ENCODE peak calls at places on chromosomes 16 and 17, in nine cellular contexts. R is tibial artery; V is CD8-positive, alpha-beta T cell; O is heart left ventricle; D is neural progenitor cell; C is HepG2; E is colonic mucosa; P is IMR-90; N is stomach. Y is an unnamed sample. For H3K4me1 and H3K27me3, the result is how much of the 10 kb centered on the place peaks cover.

GRCh38 chr16:4913130-4913773 is 23.7 kb downstream of the PPL start:
- DNase-seq in R (no peak), V (no peak), O (no peak), D (peak), C (no peak), E (no peak), P (no peak), N (no peak), Y (no peak)

GRCh38 chr16:75238132-75238852 is 13.1 kb downstream of the BCAR1 start:
- DNase-seq in R (peak), V (no peak), O (peak), D (peak), C (peak), E (peak), P (peak), N (peak), Y (peak)

GRCh38 chr16:46817961-46818360 is 13.0 kb downstream of the C16orf87 start:
- DNase-seq in R (no peak), V (no peak), O (no peak), D (no peak), C (no peak), E (no peak), P (peak), N (no peak), Y (no peak)

GRCh38 chr16:82108101-82108500 is 61.9 kb downstream of the MPHOSPH6 start:
- DNase-seq in R (no peak), V (no peak), O (no peak), D (no peak), C (no peak), E (no peak), P (no peak), N (no peak), Y (no peak)

GRCh38 chr16:7399296-7399695 is 66.7 kb downstream of the RBFOX1 start:
- DNase-seq in R (no peak), V (no peak), O (no peak), D (no peak), C (no peak), E (no peak), P (no peak), N (no peak), Y (no peak)

GRCh38 chr17:18040287-18040858 is 1.2 kb downstream of the GID4 start:
- DNase-seq in R (no peak), V (no peak), O (no peak), D (peak), C (no peak), E (no peak), P (no peak), N (no peak), Y (no peak)

GRCh38 chr16:47463771-47464624 is 2.9 kb downstream of the PHKB start:
- DNase-seq in R (no peak), V (no peak), O (no peak), D (peak), C (no peak), E (no peak), P (no peak), N (no peak), Y (no peak)

GRCh38 chr17:43043306-43043705 is 18.3 kb downstream of the RND2 start:
- DNase-seq in R (no peak), V (no peak), O (no peak), D (no peak), C (no peak), E (no peak), P (peak), N (no peak), Y (no peak)

GRCh38 chr16:10552998-10553491 is 27.4 kb downstream of the EMP2 start:
- DNase-seq in R (peak), V (peak), O (peak), D (peak), C (no peak), E (peak), P (no peak), N (peak), Y (no peak)

GRCh38 chr17:607341-608060 is 107.1 kb downstream of the VPS53 start:
- DNase-seq in R (no peak), V (no peak), O (no peak), D (no peak), C (no peak), E (no peak), P (peak), N (no peak), Y (no peak)

GRCh38 chr16:30491229-30491628 is 18.7 kb downstream of the ITGAL start:
- DNase-seq in R (no peak), V (no peak), O (no peak), D (no peak), C (no peak), E (no peak), P (no peak), N (no peak), Y (no peak)

GRCh38 chr16:48232459-48233040 is 11.6 kb upstream of the LONP2 start:
- DNase-seq in R (no peak), V (no peak), O (no peak), D (no peak), C (no peak), E (no peak), P (peak), N (no peak), Y (no peak)

GRCh38 chr17:43720311-43721060 is 38.1 kb downstream of the SOST start:
- DNase-seq in R (peak), V (peak), O (peak), D (peak), C (peak), E (peak), P (peak), N (peak), Y (peak)

GRCh38 chr16:74813109-74813641 is 38.6 kb upstream of the FA2H start:
- DNase-seq in R (peak), V (peak), O (peak), D (peak), C (peak), E (peak), P (peak), N (peak), Y (peak)

GRCh38 chr16:793414-793813 is 5.0 kb downstream of the CHTF18 start:
- DNase-seq in R (no peak), V (no peak), O (no peak), D (no peak), C (no peak), E (no peak), P (no peak), N (no peak), Y (no peak)

GRCh38 chr17:12627177-12627629 is 38.5 kb upstream of the MYOCD start:
- DNase-seq in R (peak), V (no peak), O (no peak), D (no peak), C (peak), E (no peak), P (peak), N (peak), Y (peak)

GRCh38 chr17:75639327-75639726 is 6.1 kb downstream of the SMIM5 start:
- DNase-seq in R (no peak), V (no peak), O (no peak), D (no peak), C (no peak), E (no peak), P (no peak), N (no peak), Y (no peak)

GRCh38 chr16:4288148-4288921 is 15.5 kb upstream of the TFAP4 start:
- DNase-seq in R (peak), V (peak), O (peak), D (peak), C (peak), E (peak), P (peak), N (peak), Y (peak)

GRCh38 chr16:31134091-31134571 is 1.4 kb downstream of the PRSS8 start:
- DNase-seq in R (no peak), V (no peak), O (no peak), D (no peak), C (no peak), E (peak), P (peak), N (no peak), Y (no peak)

GRCh38 chr16:77584205-77584859 is 138.0 kb upstream of the NUDT7 start:
- DNase-seq in R (no peak), V (peak), O (peak), D (peak), C (peak), E (peak), P (peak), N (peak), Y (peak)

GRCh38 chr16:47599512-47599911 is 138.4 kb downstream of the PHKB start:
- DNase-seq in R (no peak), V (no peak), O (no peak), D (no peak), C (no peak), E (no peak), P (no peak), N (no peak), Y (no peak)

GRCh38 chr17:21286066-21286770 is 1.7 kb downstream of the MAP2K3 start:
- DNase-seq in R (peak), V (no peak), O (peak), D (peak), C (peak), E (peak), P (peak), N (peak), Y (peak)

GRCh38 chr16:28202147-28202746 is 9.5 kb downstream of the XPO6 start:
- DNase-seq in R (no peak), V (no peak), O (no peak), D (no peak), C (no peak), E (no peak), P (no peak), N (no peak), Y (no peak)

GRCh38 chr17:55426851-55427586 is 5.4 kb upstream of the MMD start:
- DNase-seq in R (no peak), V (no peak), O (no peak), D (no peak), C (no peak), E (no peak), P (peak), N (no peak), Y (no peak)

GRCh38 chr17:37527249-37527851 is 37.7 kb downstream of the DUSP14 start:
- DNase-seq in R (no peak), V (no peak), O (no peak), D (peak), C (peak), E (peak), P (peak), N (no peak), Y (peak)

GRCh38 chr17:2708585-2709172 is 2.9 kb downstream of the CLUH start:
- DNase-seq in R (no peak), V (no peak), O (no peak), D (no peak), C (no peak), E (no peak), P (no peak), N (no peak), Y (no peak)

GRCh38 chr17:35046245-35046644 is 17.3 kb downstream of the RFFL start:
- DNase-seq in R (no peak), V (no peak), O (no peak), D (no peak), C (no peak), E (no peak), P (no peak), N (no peak), Y (no peak)

GRCh38 chr16:17101646-17102045 is 369.1 kb downstream of the XYLT1 start:
- DNase-seq in R (no peak), V (no peak), O (no peak), D (peak), C (no peak), E (no peak), P (peak), N (no peak), Y (no peak)

GRCh38 chr17:15482476-15482875 is 15.1 kb upstream of the CDRT4 start:
- DNase-seq in R (no peak), V (no peak), O (no peak), D (no peak), C (no peak), E (no peak), P (no peak), N (no peak), Y (no peak)

GRCh38 chr17:75590314-75590761 is 2.7 kb downstream of the MYO15B start:
- DNase-seq in R (no peak), V (no peak), O (no peak), D (no peak), C (no peak), E (no peak), P (no peak), N (no peak), Y (no peak)

GRCh38 chr16:89495121-89495520 is 4.8 kb upstream of the ANKRD11 start:
- DNase-seq in R (no peak), V (no peak), O (no peak), D (no peak), C (no peak), E (no peak), P (peak), N (no peak), Y (no peak)

GRCh38 chr16:12411521-12411920 is 392.2 kb downstream of the CPPED1 start:
- DNase-seq in R (no peak), V (no peak), O (no peak), D (no peak), C (no peak), E (no peak), P (no peak), N (no peak), Y (peak)

GRCh38 chr16:51524555-51525373 is 373.7 kb upstream of the SALL1 start:
- DNase-seq in R (no peak), V (no peak), O (no peak), D (no peak), C (no peak), E (no peak), P (peak), N (no peak), Y (no peak)

GRCh38 chr16:11666108-11667055 is 1.9 kb upstream of the SNN start:
- DNase-seq in R (no peak), V (no peak), O (no peak), D (no peak), C (no peak), E (no peak), P (no peak), N (no peak), Y (no peak)

GRCh38 chr17:5203908-5204294 is 12.2 kb upstream of the ZNF594 start:
- DNase-seq in R (no peak), V (no peak), O (no peak), D (no peak), C (no peak), E (no peak), P (peak), N (no peak), Y (no peak)

DNA sequence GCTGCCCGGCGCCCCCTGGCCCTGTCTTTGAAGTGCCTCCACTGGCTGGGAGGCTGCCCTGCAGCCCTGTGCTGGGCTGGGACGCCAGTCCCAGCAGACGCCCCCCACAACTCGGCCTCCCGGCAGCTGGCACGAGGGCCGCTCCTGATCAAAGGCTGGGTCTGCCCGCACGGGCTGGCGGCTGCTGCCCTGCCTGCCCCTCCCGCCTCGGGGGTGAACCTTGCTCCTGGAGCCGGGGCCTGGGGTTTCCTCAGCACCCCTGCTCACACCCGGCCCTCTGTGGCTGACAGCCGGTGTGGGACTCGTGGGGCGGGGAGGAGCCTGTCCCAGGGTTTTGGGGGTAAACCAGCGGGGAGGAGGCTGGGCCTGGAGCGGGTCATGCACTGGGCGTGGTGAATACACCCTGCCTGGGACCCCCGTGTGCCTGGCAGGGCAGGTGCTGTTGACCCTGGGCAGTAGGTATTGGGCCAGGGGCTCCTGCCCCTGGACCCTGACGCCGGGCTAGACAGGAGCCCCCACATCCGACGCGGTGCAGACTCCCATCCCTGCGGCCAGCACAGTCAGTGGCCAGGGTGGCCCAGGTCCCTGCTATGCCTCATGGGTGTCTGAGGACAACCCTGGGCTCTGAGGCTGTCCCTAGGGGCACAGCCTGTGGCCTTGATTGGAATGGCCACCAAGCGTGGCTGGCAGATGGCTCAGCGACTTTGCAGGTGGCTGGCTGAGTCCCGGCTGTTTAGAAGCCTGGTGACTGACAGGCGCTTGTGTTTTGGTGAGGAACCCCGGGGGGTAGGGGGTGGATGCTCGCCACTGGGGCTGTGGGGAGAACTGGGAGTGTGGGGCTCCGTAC is 21.7 kb downstream of the CENPX start:
- DNase-seq in R (no peak), V (no peak), O (no peak), D (no peak), C (no peak), E (no peak), P (no peak), N (no peak), Y (no peak)
- H3K4me1 ChIP-seq in R (under half), V (under half), O (under half), D (under half), C (half or more), E (under half), P (under half), N (under half), Y (under half)

DNA sequence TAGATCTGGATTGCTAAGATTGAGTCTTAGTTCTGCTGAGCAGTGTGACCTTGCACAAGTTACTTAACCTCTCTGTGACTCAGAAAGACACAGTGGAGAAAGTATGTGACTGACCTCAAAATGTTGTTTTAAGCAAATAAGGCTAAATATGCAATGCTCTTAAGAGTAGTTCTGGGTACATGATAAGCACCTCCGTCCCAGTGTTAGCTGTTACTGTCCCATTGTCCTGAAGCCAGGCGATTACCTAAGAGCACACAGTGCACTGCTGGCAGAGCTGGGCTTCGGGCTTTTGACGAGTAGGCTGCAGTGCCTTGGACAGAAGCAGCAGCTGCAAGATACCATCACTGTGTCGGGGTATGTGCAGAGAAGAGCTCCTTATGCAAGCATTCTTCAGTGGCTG is 32.7 kb upstream of the FOXF1 start:
- DNase-seq in R (no peak), V (no peak), O (no peak), D (no peak), C (no peak), E (no peak), P (peak), N (no peak), Y (no peak)
- H3K27me3 ChIP-seq in R (half or more), V (under half), O (under half), D (half or more), C (under half), E (under half), P (under half), N (under half), Y (under half)

GRCh38 chr17:69605571-69605970 is 191.1 kb downstream of the MAP2K6 start:
- DNase-seq in R (no peak), V (no peak), O (no peak), D (no peak), C (no peak), E (no peak), P (peak), N (no peak), Y (no peak)

GRCh38 chr17:69597898-69598692 is 183.6 kb downstream of the MAP2K6 start:
- DNase-seq in R (no peak), V (no peak), O (no peak), D (no peak), C (no peak), E (no peak), P (peak), N (no peak), Y (no peak)

GRCh38 chr17:69607162-69607834 is 192.8 kb downstream of the MAP2K6 start:
- DNase-seq in R (peak), V (no peak), O (peak), D (peak), C (peak), E (peak), P (peak), N (peak), Y (peak)

GRCh38 chr17:69606142-69606800 is 191.8 kb downstream of the MAP2K6 start:
- DNase-seq in R (no peak), V (no peak), O (no peak), D (no peak), C (no peak), E (no peak), P (no peak), N (no peak), Y (no peak)

GRCh38 chr17:69602969-69603368 is 188.5 kb downstream of the MAP2K6 start:
- DNase-seq in R (no peak), V (no peak), O (no peak), D (no peak), C (no peak), E (no peak), P (no peak), N (no peak), Y (no peak)
- TF ChIP-seq CTCF in R (no peak), V (no peak), O (no peak), D (no peak), C (no peak), E (no peak), P (no peak), N (no peak), Y (no peak)

GRCh38 chr16:57997528-57998265 is 2.8 kb downstream of the ZNF319 start:
- DNase-seq in R (no peak), V (no peak), O (no peak), D (no peak), C (no peak), E (no peak), P (no peak), N (no peak), Y (no peak)
- H3K4me1 ChIP-seq in R (under half), V (half or more), O (under half), D (under half), C (under half), E (under half), P (under half), N (under half), Y (under half)

GRCh38 chr16:67163164-67163902 is 1.2 kb upstream of the HSF4 start:
- DNase-seq in R (peak), V (no peak), O (peak), D (peak), C (no peak), E (peak), P (peak), N (no peak), Y (peak)

GRCh38 chr16:67165121-67166034 is 833 bp downstream of the HSF4 start:
- DNase-seq in R (no peak), V (no peak), O (no peak), D (peak), C (no peak), E (no peak), P (no peak), N (no peak), Y (no peak)

GRCh38 chr16:67163903-67164558 is 514 bp upstream of the HSF4 start:
- DNase-seq in R (no peak), V (no peak), O (no peak), D (peak), C (no peak), E (peak), P (no peak), N (no peak), Y (no peak)

GRCh38 chr16:67166035-67166882 is 1.7 kb downstream of the HSF4 start:
- DNase-seq in R (no peak), V (no peak), O (no peak), D (no peak), C (no peak), E (no peak), P (no peak), N (no peak), Y (no peak)

GRCh38 chr16:67164599-67165061 is at the start of gene HSF4:
- DNase-seq in R (peak), V (no peak), O (peak), D (peak), C (peak), E (peak), P (no peak), N (peak), Y (peak)
- H3K27me3 ChIP-seq in R (under half), V (under half), O (half or more), D (half or more), C (under half), E (under half), P (under half), N (under half), Y (under half)

GRCh38 chr17:7856840-7857723 is at the start of gene NAA38:
- DNase-seq in R (peak), V (peak), O (peak), D (peak), C (peak), E (peak), P (peak), N (peak), Y (peak)
- TF ChIP-seq CTCF in R (peak), V (no peak), O (peak), D (peak), C (peak), E (peak), P (peak), N (no peak), Y (peak)

Y was measured in prostate gland.